ENCODE peak calls at places on chromosomes 5 and 9, in seven cellular contexts. G, K, Q, W, E, H and F are unnamed samples.
A peak's percentile ranks its signal among the peaks of the same experiment; 100 is the strongest.

GRCh38 chr5:55509768-55510522 is 24.8 kb downstream of the PLPP1 start:
- DNase-seq in G (no peak), K (peak; percentile 19), Q (no peak), W (no peak), E (no peak), H (peak; percentile 64), F (no peak)

GRCh38 chr9:85715587-85715986 is 26.2 kb downstream of the AGTPBP1 start:
- DNase-seq in G (no peak), K (no peak), Q (no peak), W (no peak), E (no peak), H (no peak), F (no peak)

GRCh38 chr5:130875673-130876072 is 289.4 kb downstream of the HINT1 start:
- DNase-seq in G (no peak), K (no peak), Q (no peak), W (no peak), E (no peak), H (no peak), F (no peak)

GRCh38 chr9:113558632-113559502 is 95.3 kb downstream of the RGS3 start:
- DNase-seq in G (no peak), K (peak; percentile 82), Q (no peak), W (peak; percentile 93), E (no peak), H (no peak), F (no peak)

GRCh38 chr5:167576928-167577327 is 714.5 kb upstream of the WWC1 start:
- DNase-seq in G (no peak), K (no peak), Q (peak; percentile 74), W (no peak), E (no peak), H (no peak), F (no peak)

GRCh38 chr9:117343416-117343815 is 71.4 kb downstream of the ASTN2 start:
- DNase-seq in G (no peak), K (no peak), Q (no peak), W (peak; percentile 18), E (no peak), H (peak; percentile 16), F (no peak)

GRCh38 chr9:29514336-29514735 is 1941.1 kb upstream of the C9orf72 start:
- DNase-seq in G (peak; percentile 61), K (no peak), Q (peak; percentile 25), W (peak; percentile 1), E (peak; percentile 64), H (no peak), F (no peak)

GRCh38 chr9:30630459-30630858 is 1754.0 kb upstream of the ACO1 start:
- DNase-seq in G (no peak), K (no peak), Q (peak; percentile 27), W (no peak), E (no peak), H (no peak), F (no peak)

GRCh38 chr5:7391215-7391614 is 4.7 kb upstream of the ADCY2 start:
- DNase-seq in G (no peak), K (no peak), Q (peak; percentile 84), W (no peak), E (no peak), H (peak; percentile 31), F (peak; percentile 8)

GRCh38 chr5:56088431-56088949 is 93.7 kb upstream of the IL6ST start:
- DNase-seq in G (no peak), K (no peak), Q (no peak), W (no peak), E (no peak), H (no peak), F (no peak)

GRCh38 chr5:125530833-125531610 is 784.6 kb upstream of the ZNF608 start:
- DNase-seq in G (no peak), K (no peak), Q (no peak), W (no peak), E (no peak), H (no peak), F (no peak)

GRCh38 chr5:110909415-110909814 is 162.1 kb upstream of the TSLP start:
- DNase-seq in G (no peak), K (no peak), Q (no peak), W (no peak), E (no peak), H (no peak), F (no peak)

GRCh38 chr9:129498451-129499376 is 122.2 kb downstream of the C9orf50 start:
- DNase-seq in G (no peak), K (no peak), Q (no peak), W (peak; percentile 23), E (no peak), H (no peak), F (no peak)

GRCh38 chr5:56950626-56951130 is 1.2 kb downstream of the MIER3 start:
- DNase-seq in G (peak; percentile 72), K (peak; percentile 66), Q (peak; percentile 75), W (peak; percentile 80), E (peak; percentile 67), H (peak; percentile 64), F (peak; percentile 27)

GRCh38 chr9:128104171-128104618 is 23.3 kb downstream of the PTGES2 start:
- DNase-seq in G (no peak), K (no peak), Q (no peak), W (no peak), E (no peak), H (peak; percentile 64), F (no peak)

GRCh38 chr5:1007681-1008450 is 736 bp upstream of the NKD2 start:
- DNase-seq in G (peak; percentile 44), K (no peak), Q (no peak), W (no peak), E (no peak), H (no peak), F (no peak)

GRCh38 chr9:89145086-89145485 is 33.5 kb downstream of the SHC3 start:
- DNase-seq in G (no peak), K (peak; percentile 26), Q (no peak), W (no peak), E (no peak), H (no peak), F (no peak)

GRCh38 chr9:105457560-105458294 is 9.9 kb downstream of the FSD1L start:
- DNase-seq in G (no peak), K (no peak), Q (no peak), W (no peak), E (peak; percentile 38), H (no peak), F (no peak)

GRCh38 chr5:128777052-128777451 is 188.2 kb upstream of the SLC27A6 start:
- DNase-seq in G (no peak), K (no peak), Q (no peak), W (no peak), E (no peak), H (no peak), F (no peak)

GRCh38 chr5:62206150-62206829 is 99.7 kb upstream of the KIF2A start:
- DNase-seq in G (no peak), K (no peak), Q (peak; percentile 85), W (peak; percentile 2), E (peak; percentile 81), H (no peak), F (no peak)

DNA sequence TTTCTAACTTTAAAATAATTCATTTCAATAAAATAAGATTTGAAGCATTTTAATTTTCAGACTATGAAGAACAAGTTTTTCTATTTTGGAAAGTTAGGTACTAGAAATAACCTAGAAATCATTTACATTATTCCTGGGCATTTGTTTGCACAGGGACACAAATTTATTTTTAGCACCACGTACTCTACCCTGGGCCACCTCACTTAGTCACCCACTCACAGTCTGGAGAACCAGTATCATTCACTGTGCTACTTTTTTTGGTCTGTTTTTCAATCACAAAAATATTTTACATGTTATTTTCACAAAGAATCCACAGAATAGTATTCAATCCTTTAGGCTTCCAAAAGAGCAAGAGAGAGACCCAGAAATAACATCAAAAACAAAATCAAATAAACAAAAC is 128.6 kb upstream of the ACOT12 start:
- DNase-seq in G (no peak), K (no peak), Q (no peak), W (no peak), E (no peak), H (no peak), F (no peak)
- H3K23ac ChIP-seq in G (no peak overlapping the region), K (no peak overlapping the region), Q (no peak overlapping the region), W (no peak overlapping the region), E (no peak overlapping the region), H (no peak overlapping the region), F (no peak overlapping the region)

GRCh38 chr5:143644751-143645150 is 167.2 kb upstream of the HMHB1 start:
- DNase-seq in G (no peak), K (no peak), Q (no peak), W (no peak), E (no peak), H (peak; percentile 96), F (no peak)
- H4K8ac ChIP-seq in G (no peak overlapping the region), K (no peak overlapping the region), Q (no peak overlapping the region), W (no peak overlapping the region), E (no peak overlapping the region), H (no peak overlapping the region), F (no peak overlapping the region)

GRCh38 chr5:141490271-141490670 is 1.4 kb downstream of the PCDHGC5 start:
- DNase-seq in G (no peak), K (no peak), Q (no peak), W (no peak), E (no peak), H (no peak), F (no peak)
- H3K4me1 ChIP-seq in G (no peaks in the 10 kb centered on the region), K (peaks cover 35% of the 10 kb centered on the region), Q (peaks cover 13% of the 10 kb centered on the region), W (peaks cover 39% of the 10 kb centered on the region), E (peaks cover 10% of the 10 kb centered on the region), H (peaks cover 28% of the 10 kb centered on the region), F (peaks cover 20% of the 10 kb centered on the region)

DNA sequence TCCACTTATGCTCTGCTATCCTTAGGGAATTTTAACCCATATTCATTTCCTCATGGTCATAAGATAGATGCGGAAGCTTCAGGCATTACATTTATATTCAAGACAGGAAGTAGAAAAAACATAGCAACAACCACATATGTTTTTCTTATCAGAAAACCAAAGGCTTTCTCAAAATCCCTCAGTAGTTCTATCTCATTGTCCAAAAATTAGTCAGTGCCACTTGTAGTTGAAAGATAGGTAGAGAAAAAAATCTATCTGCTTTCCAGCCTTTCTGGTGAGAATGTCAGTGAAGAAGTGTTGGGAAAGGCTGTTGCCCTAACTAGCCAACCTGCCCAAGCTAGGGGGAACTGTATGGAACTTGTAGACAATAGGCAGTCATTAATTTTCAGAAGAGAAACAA is 23.5 kb upstream of the MOCS2 start:
- DNase-seq in G (no peak), K (no peak), Q (no peak), W (no peak), E (no peak), H (no peak), F (no peak)
- H3K23ac ChIP-seq in G (no peak overlapping the region), K (no peak overlapping the region), Q (no peak overlapping the region), W (no peak overlapping the region), E (no peak overlapping the region), H (no peak overlapping the region), F (no peak overlapping the region)

DNA sequence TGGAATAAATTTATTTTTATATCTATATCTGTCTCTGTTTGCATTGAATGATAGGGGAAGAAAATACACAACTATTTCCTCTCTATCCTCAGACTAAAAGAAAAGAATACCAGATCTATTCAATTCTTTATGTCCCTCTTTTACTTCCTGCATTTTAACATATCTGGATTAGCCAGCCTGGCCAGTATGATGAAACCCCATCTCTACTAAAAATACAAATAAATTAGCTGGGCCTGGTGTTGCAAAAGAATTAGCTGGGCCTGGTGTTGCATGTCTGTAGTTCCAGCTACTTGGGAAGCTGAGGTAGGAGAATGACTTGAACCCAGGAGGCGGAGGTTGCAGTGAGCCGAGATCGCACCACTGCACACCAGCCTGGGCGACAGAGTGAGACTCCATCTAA is 182.0 kb downstream of the LURAP1L start:
- DNase-seq in G (no peak), K (no peak), Q (no peak), W (peak; percentile 58), E (no peak), H (peak; percentile 80), F (no peak)
- H4K8ac ChIP-seq in G (no peak overlapping the region), K (no peak overlapping the region), Q (no peak overlapping the region), W (no peak overlapping the region), E (no peak overlapping the region), H (no peak overlapping the region), F (no peak overlapping the region)